ENCODE peak calls at places on chromosomes 4 and X, in four cellular contexts. E, T, U and X are unnamed samples. For H3K9me3, the result is how much of the 10 kb centered on the place peaks cover.

GRCh38 chr4:152265149-152265621 is 270.7 kb downstream of the FBXW7 start:
- DNase-seq in U (no peak), T (no peak), E (no peak), X (no peak)

GRCh38 chrX:12790878-12791252 is 347 bp upstream of the PRPS2 start:
- DNase-seq in T (no peak), E (no peak), U (no peak), X (no peak)

GRCh38 chrX:151983186-151983585 is 8.7 kb upstream of the GABRE start:
- DNase-seq in U (no peak), T (no peak), E (no peak), X (no peak)

GRCh38 chr4:91065117-91065516 is 937.9 kb downstream of the CCSER1 start:
- DNase-seq in E (no peak), T (no peak), U (no peak), X (no peak)

GRCh38 chr4:95068818-95069478 is 311.2 kb downstream of the BMPR1B start:
- DNase-seq in T (no peak), E (no peak), U (no peak), X (no peak)

GRCh38 chr4:95086532-95086931 is 328.8 kb downstream of the BMPR1B start:
- DNase-seq in T (no peak), U (no peak), E (no peak), X (no peak)

GRCh38 chr4:122224348-122224747 is 72.2 kb downstream of the BLTP1 start:
- DNase-seq in U (no peak), T (no peak), E (no peak), X (no peak)

GRCh38 chr4:5894266-5894665 is 1.4 kb upstream of the CRMP1 start:
- DNase-seq in U (no peak), E (no peak), T (no peak), X (no peak)

GRCh38 chrX:109372716-109373115 is 109.2 kb downstream of the GUCY2F start:
- DNase-seq in E (no peak), U (no peak), T (no peak), X (no peak)

GRCh38 chr4:89275587-89275986 is 32.0 kb downstream of the GPRIN3 start:
- DNase-seq in U (no peak), T (no peak), E (no peak), X (no peak)

GRCh38 chr4:104860227-104861123 is 286.2 kb upstream of the TET2 start:
- DNase-seq in U (no peak), E (no peak), T (no peak), X (peak)

GRCh38 chrX:133391116-133391515 is 24.2 kb downstream of the GPC4 start:
- DNase-seq in U (no peak), E (no peak), T (no peak), X (no peak)

GRCh38 chr4:186105721-186106335 is 1.3 kb downstream of the FAM149A start:
- DNase-seq in E (no peak), U (no peak), T (no peak), X (no peak)

GRCh38 chr4:41935652-41936021 is 408 bp downstream of the TMEM33 start:
- DNase-seq in T (no peak), E (no peak), U (no peak), X (no peak)

GRCh38 chr4:38119663-38120374 is 159.6 kb downstream of the PTTG2 start:
- DNase-seq in U (no peak), T (no peak), E (no peak), X (no peak)

GRCh38 chrX:106220177-106220576 is 52.1 kb downstream of the PWWP3B start:
- DNase-seq in U (no peak), E (no peak), T (no peak), X (no peak)

GRCh38 chr4:138182838-138183426 is 59.2 kb downstream of the SLC7A11 start:
- DNase-seq in T (no peak), E (no peak), U (no peak), X (no peak)

GRCh38 chr4:137278431-137278830 is 253.9 kb downstream of the PCDH18 start:
- DNase-seq in E (no peak), U (no peak), T (no peak), X (no peak)

GRCh38 chr4:86221076-86221475 is 138.8 kb downstream of the MAPK10 start:
- DNase-seq in E (no peak), T (no peak), U (no peak), X (no peak)

GRCh38 chrX:20378291-20378920 is 111.7 kb upstream of the RPS6KA3 start:
- DNase-seq in E (no peak), T (no peak), U (no peak), X (no peak)

GRCh38 chrX:31228415-31228832 is 156.6 kb upstream of the FTHL17 start:
- DNase-seq in T (no peak), E (no peak), U (peak), X (no peak)

GRCh38 chr4:150136036-150136435 is 57.8 kb downstream of the DCLK2 start:
- DNase-seq in U (no peak), E (no peak), T (no peak), X (no peak)

GRCh38 chr4:174631901-174632758 is 109.8 kb upstream of the HPGD start:
- DNase-seq in U (no peak), E (no peak), T (no peak), X (no peak)

GRCh38 chr4:15232725-15233597 is 194.9 kb upstream of the C1QTNF7 start:
- DNase-seq in E (no peak), U (no peak), T (no peak), X (no peak)

GRCh38 chr4:3062466-3062865 is 11.9 kb downstream of the HTT-AS start:
- DNase-seq in T (no peak), E (peak), U (no peak), X (no peak)

GRCh38 chr4:105715692-105716278 is 7.2 kb downstream of the GSTCD start:
- DNase-seq in T (no peak), U (no peak), E (no peak), X (no peak)

GRCh38 chr4:139798456-139798855 is 132.8 kb downstream of the MGST2 start:
- DNase-seq in E (no peak), U (no peak), T (no peak), X (no peak)

GRCh38 chr4:40322853-40323252 is 12.3 kb upstream of the CHRNA9 start:
- DNase-seq in T (no peak), E (no peak), U (no peak), X (no peak)

GRCh38 chr4:54658321-54659093 is 750 bp downstream of the KIT start:
- DNase-seq in U (peak), E (peak), T (peak), X (peak)

GRCh38 chr4:72568959-72569718 is at the start of gene ADAMTS3:
- DNase-seq in U (peak), T (peak), E (peak), X (peak)

GRCh38 chr4:150799207-150799606 is 215.9 kb downstream of the LRBA start:
- DNase-seq in U (no peak), T (no peak), E (no peak), X (no peak)

GRCh38 chr4:45751877-45752276 is 372.0 kb downstream of the GABRG1 start:
- DNase-seq in U (no peak), T (no peak), E (no peak), X (no peak)

GRCh38 chrX:2705461-2705860 is 14.4 kb downstream of the CD99 start:
- DNase-seq in E (peak), U (no peak), T (no peak), X (no peak)
- H3K27ac ChIP-seq in E (peak), U (peak), T (peak), X (peak)

DNA sequence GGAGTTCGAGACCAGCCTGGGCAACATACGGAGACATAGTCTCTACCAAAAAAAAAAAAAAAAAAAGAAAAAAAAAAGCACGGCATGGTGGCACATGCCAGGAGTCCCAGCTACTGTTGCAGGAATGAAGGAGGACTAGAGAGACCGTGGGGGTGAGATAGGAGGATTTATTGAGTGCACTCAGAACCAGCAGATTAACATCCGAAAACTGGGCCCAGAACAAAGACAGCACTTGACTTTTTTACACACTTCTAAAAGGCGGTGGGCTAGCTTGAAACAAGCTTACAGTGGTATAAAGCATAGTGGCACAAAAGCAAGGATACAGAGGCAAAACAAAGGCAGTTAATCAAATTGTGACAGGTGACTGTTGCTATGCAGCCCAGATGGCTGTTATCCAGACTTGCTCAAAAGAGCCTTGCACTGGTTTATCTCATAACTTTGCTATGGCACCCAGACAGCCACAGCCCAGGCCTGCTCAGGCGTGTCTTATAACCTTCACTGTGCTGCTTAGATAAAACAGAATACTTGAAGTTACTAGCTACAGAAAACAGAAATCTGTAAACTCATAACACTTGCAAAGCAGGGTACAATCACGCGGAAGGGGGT is 10.0 kb upstream of the PI4K2B start:
- DNase-seq in U (no peak), T (no peak), E (no peak), X (no peak)
- H3K9me3 ChIP-seq in U (under half), T (under half), E (half or more), X (under half)

DNA sequence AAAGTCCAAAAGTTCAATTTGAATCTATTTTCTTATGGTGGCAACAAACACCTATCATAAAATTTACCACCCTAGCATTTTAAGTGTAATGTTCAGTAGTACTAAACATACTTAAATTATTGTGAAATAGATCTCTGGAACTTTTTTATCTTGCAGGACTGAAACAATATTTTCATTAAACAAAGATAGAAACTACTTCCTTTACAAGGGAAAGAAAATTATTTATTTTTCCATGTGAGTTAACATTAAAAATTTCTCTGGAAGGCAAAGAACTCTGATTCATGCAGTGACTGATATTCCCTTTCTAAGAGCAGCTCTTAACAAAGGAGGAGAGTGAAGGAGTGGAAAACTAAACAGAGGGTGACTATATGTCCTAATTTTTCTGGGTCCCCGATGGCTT is 40.2 kb downstream of the ADH7 start:
- DNase-seq in E (no peak), U (no peak), T (no peak), X (no peak)
- H3K27ac ChIP-seq in E (no peak), U (peak), T (no peak), X (peak)

DNA sequence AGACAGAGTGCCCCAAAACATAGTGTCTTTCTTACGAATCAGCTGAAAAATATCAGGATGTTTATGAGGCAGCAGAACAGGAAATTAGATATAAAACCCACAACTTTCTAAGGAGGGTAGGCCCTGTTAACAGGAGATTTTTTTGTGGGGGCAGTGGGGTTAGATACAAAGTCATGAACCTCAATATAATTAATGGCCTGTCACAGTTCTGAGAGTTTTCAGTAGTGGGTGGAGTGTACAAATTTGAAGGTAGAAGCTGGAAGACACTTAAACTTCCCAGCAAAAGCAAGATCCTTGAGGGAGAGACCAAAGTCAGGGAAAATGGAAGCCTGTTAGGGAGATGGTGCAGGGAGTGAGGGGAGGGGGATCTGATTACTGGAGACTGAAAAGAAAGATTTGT is 17.4 kb downstream of the PAGE4 start:
- DNase-seq in E (no peak), U (no peak), T (no peak), X (no peak)
- H3K9me3 ChIP-seq in E (under half), U (under half), T (under half), X (under half)

GRCh38 chr4:169800541-169800940 is 42.8 kb upstream of the HPF1 start:
- DNase-seq in U (no peak), E (no peak), T (no peak), X (no peak)
- H3K27ac ChIP-seq in U (no peak), E (no peak), T (no peak), X (no peak)

GRCh38 chrX:47446431-47446830 is 36.6 kb downstream of the ZNF41 start:
- DNase-seq in E (no peak), T (no peak), U (no peak), X (no peak)

GRCh38 chrX:47452112-47452511 is 30.9 kb downstream of the ZNF41 start:
- DNase-seq in T (no peak), U (no peak), E (no peak), X (no peak)

GRCh38 chrX:47446971-47447370 is 36.1 kb downstream of the ZNF41 start:
- DNase-seq in T (no peak), U (no peak), E (no peak), X (no peak)

GRCh38 chrX:47448165-47448806 is 34.7 kb downstream of the ZNF41 start:
- DNase-seq in T (no peak), U (no peak), E (no peak), X (no peak)

DNA sequence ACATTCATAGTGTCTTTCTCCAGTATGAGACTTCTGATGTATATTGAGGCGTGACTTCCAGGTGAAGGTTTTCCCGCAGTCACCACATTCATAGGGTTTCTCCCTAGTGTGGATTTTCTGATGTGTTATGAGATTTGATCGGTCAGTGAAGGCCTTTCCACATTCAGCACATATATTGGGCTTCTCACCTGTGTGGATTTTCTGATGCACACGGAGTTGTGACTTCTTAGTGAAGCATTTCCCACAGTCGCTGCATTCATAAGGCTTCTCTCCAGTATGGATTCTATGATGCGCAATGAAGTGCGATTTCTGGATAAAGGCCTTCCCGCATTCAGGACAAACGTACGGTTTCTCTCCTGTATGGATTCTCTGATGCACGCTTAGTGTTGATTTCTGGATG is 35.4 kb downstream of the ZNF41 start:
- DNase-seq in T (no peak), E (no peak), U (no peak), X (no peak)
- H3K9me3 ChIP-seq in T (under half), E (half or more), U (under half), X (under half)